ENCODE peak calls at places on chromosome 1, in nine cellular contexts. G is heart right ventricle; R is activated CD4-positive, alpha-beta T cell treated with anti-CD3 and anti-CD28 coated beads for 1 hour; A is HCEC 1CT; B is neural crest cell; V is stimulated activated CD8-positive, alpha-beta memory T cell treated with anti-CD3 and anti-CD28 coated beads, Interleukin-4, amount 100 ng/mL, for 24 hours; Y is cerebellum; M is RCC 7860; Q is effector memory CD8-positive, alpha-beta T cell. Z is an unnamed sample.

GRCh38 chr1:19563336-19564097 is 78.2 kb upstream of the CAPZB start:
- DNase-seq in G (peak; percentile 85), R (no peak), A (peak; percentile 11), B (no peak), V (no peak), Y (no peak), M (no peak), Q (no peak), Z (no peak)

GRCh38 chr1:170307426-170307825 is 161.7 kb downstream of the NTMT2 start:
- DNase-seq in G (no peak), R (no peak), A (peak; percentile 84), B (no peak), V (no peak), Y (no peak), M (no peak), Q (no peak), Z (peak; percentile 68)

GRCh38 chr1:78210167-78210566 is 164.4 kb downstream of the GIPC2 start:
- DNase-seq in G (no peak), R (no peak), A (peak; percentile 42), B (no peak), V (no peak), Y (no peak), M (no peak), Q (no peak), Z (no peak)

GRCh38 chr1:60903591-60903990 is 178.8 kb upstream of the NFIA start:
- DNase-seq in G (peak; percentile 70), R (no peak), A (no peak), B (no peak), V (no peak), Y (no peak), M (no peak), Q (no peak), Z (no peak)

GRCh38 chr1:67626495-67627235 is 58.3 kb upstream of the GADD45A start:
- DNase-seq in G (no peak), R (no peak), A (peak; percentile 74), B (no peak), V (no peak), Y (no peak), M (peak; percentile 63), Q (no peak), Z (peak; percentile 99)

GRCh38 chr1:12206792-12207424 is 22.9 kb upstream of the VPS13D start:
- DNase-seq in G (no peak), R (no peak), A (no peak), B (no peak), V (no peak), Y (no peak), M (no peak), Q (no peak), Z (no peak)

GRCh38 chr1:65207317-65207716 is 59.3 kb downstream of the AK4 start:
- DNase-seq in G (no peak), R (no peak), A (peak; percentile 61), B (no peak), V (no peak), Y (no peak), M (no peak), Q (no peak), Z (no peak)

GRCh38 chr1:91693542-91693941 is 192.4 kb downstream of the TGFBR3 start:
- DNase-seq in G (peak; percentile 56), R (no peak), A (peak; percentile 65), B (no peak), V (no peak), Y (no peak), M (no peak), Q (no peak), Z (no peak)

Z was measured in foreskin keratinocyte.